ENCODE peak calls at places on chromosomes 12 and 14, in eight cellular contexts. One of them, this sample, is unnamed.

GRCh38 chr14:104689620-104690265 is 325 bp downstream of the INF2 start:
- DNase-seq in fibroblast of pulmonary artery: no peak
- DNase-seq in fibroblast of lung: peak
- DNase-seq in AG04449: no peak
- DNase-seq in GM12865: no peak
- DNase-seq in GM06990: no peak
- DNase-seq in suprapubic skin: no peak
- DNase-seq in IMR-90: no peak
- DNase-seq in this sample: peak

GRCh38 chr12:123363385-123363742 is 1.3 kb downstream of the SBNO1 start:
- DNase-seq in fibroblast of pulmonary artery: peak
- DNase-seq in fibroblast of lung: no peak
- DNase-seq in AG04449: no peak
- DNase-seq in GM12865: peak
- DNase-seq in GM06990: no peak
- DNase-seq in suprapubic skin: no peak
- DNase-seq in IMR-90: peak
- DNase-seq in this sample: no peak

GRCh38 chr12:47222960-47223847 is 143.4 kb upstream of the AMIGO2 start:
- DNase-seq in fibroblast of pulmonary artery: peak
- DNase-seq in fibroblast of lung: no peak
- DNase-seq in AG04449: no peak
- DNase-seq in GM12865: no peak
- DNase-seq in GM06990: no peak
- DNase-seq in suprapubic skin: no peak
- DNase-seq in IMR-90: no peak
- DNase-seq in this sample: peak

GRCh38 chr12:48996794-48997718 is 2.1 kb downstream of the DDN start:
- DNase-seq in fibroblast of pulmonary artery: peak
- DNase-seq in fibroblast of lung: peak
- DNase-seq in AG04449: no peak
- DNase-seq in GM12865: peak
- DNase-seq in GM06990: peak
- DNase-seq in suprapubic skin: no peak
- DNase-seq in IMR-90: peak
- DNase-seq in this sample: peak

GRCh38 chr12:131835616-131836171 is 7.5 kb downstream of the MMP17 start:
- DNase-seq in fibroblast of pulmonary artery: no peak
- DNase-seq in fibroblast of lung: no peak
- DNase-seq in AG04449: no peak
- DNase-seq in GM12865: no peak
- DNase-seq in GM06990: peak
- DNase-seq in suprapubic skin: peak
- DNase-seq in IMR-90: no peak
- DNase-seq in this sample: no peak

GRCh38 chr12:9751204-9752144 is 9.2 kb downstream of the CD69 start:
- DNase-seq in fibroblast of pulmonary artery: peak
- DNase-seq in fibroblast of lung: no peak
- DNase-seq in AG04449: no peak
- DNase-seq in GM12865: peak
- DNase-seq in GM06990: no peak
- DNase-seq in suprapubic skin: no peak
- DNase-seq in IMR-90: peak
- DNase-seq in this sample: peak

GRCh38 chr12:131378861-131379665 is 331.8 kb upstream of the SFSWAP start:
- DNase-seq in fibroblast of pulmonary artery: no peak
- DNase-seq in fibroblast of lung: no peak
- DNase-seq in AG04449: no peak
- DNase-seq in GM12865: no peak
- DNase-seq in GM06990: no peak
- DNase-seq in suprapubic skin: peak
- DNase-seq in IMR-90: no peak
- DNase-seq in this sample: no peak

GRCh38 chr12:8860165-8860961 is 37.9 kb downstream of the A2ML1 start:
- DNase-seq in fibroblast of pulmonary artery: peak
- DNase-seq in fibroblast of lung: peak
- DNase-seq in AG04449: peak
- DNase-seq in GM12865: peak
- DNase-seq in GM06990: peak
- DNase-seq in suprapubic skin: no peak
- DNase-seq in IMR-90: peak
- DNase-seq in this sample: peak

GRCh38 chr12:55972906-55973597 is 826 bp upstream of the RAB5B start:
- DNase-seq in fibroblast of pulmonary artery: peak
- DNase-seq in fibroblast of lung: peak
- DNase-seq in AG04449: no peak
- DNase-seq in GM12865: peak
- DNase-seq in GM06990: no peak
- DNase-seq in suprapubic skin: no peak
- DNase-seq in IMR-90: peak
- DNase-seq in this sample: no peak

GRCh38 chr12:55972045-55972843 is 1.6 kb upstream of the RAB5B start:
- DNase-seq in fibroblast of pulmonary artery: peak
- DNase-seq in fibroblast of lung: peak
- DNase-seq in AG04449: no peak
- DNase-seq in GM12865: no peak
- DNase-seq in GM06990: no peak
- DNase-seq in suprapubic skin: no peak
- DNase-seq in IMR-90: peak
- DNase-seq in this sample: peak

GRCh38 chr12:55974308-55974724 is 438 bp downstream of the RAB5B start:
- DNase-seq in fibroblast of pulmonary artery: peak
- DNase-seq in fibroblast of lung: peak
- DNase-seq in AG04449: no peak
- DNase-seq in GM12865: peak
- DNase-seq in GM06990: no peak
- DNase-seq in suprapubic skin: no peak
- DNase-seq in IMR-90: peak
- DNase-seq in this sample: peak

GRCh38 chr12:55970775-55971174 is 3.1 kb upstream of the RAB5B start:
- DNase-seq in fibroblast of pulmonary artery: peak
- DNase-seq in fibroblast of lung: peak
- DNase-seq in AG04449: no peak
- DNase-seq in GM12865: no peak
- DNase-seq in GM06990: no peak
- DNase-seq in suprapubic skin: no peak
- DNase-seq in IMR-90: peak
- DNase-seq in this sample: peak

GRCh38 chr12:55973598-55974307 is at the start of gene RAB5B:
- DNase-seq in fibroblast of pulmonary artery: peak
- DNase-seq in fibroblast of lung: peak
- DNase-seq in AG04449: peak
- DNase-seq in GM12865: peak
- DNase-seq in GM06990: peak
- DNase-seq in suprapubic skin: peak
- DNase-seq in IMR-90: peak
- DNase-seq in this sample: peak
- TF ChIP-seq CTCF in fibroblast of pulmonary artery: peak
- TF ChIP-seq CTCF in fibroblast of lung: peak
- TF ChIP-seq CTCF in AG04449: no peak
- TF ChIP-seq CTCF in GM12865: no peak
- TF ChIP-seq CTCF in GM06990: no peak
- TF ChIP-seq CTCF in suprapubic skin: no peak
- TF ChIP-seq CTCF in IMR-90: no peak
- TF ChIP-seq CTCF in this sample: peak

DNA sequence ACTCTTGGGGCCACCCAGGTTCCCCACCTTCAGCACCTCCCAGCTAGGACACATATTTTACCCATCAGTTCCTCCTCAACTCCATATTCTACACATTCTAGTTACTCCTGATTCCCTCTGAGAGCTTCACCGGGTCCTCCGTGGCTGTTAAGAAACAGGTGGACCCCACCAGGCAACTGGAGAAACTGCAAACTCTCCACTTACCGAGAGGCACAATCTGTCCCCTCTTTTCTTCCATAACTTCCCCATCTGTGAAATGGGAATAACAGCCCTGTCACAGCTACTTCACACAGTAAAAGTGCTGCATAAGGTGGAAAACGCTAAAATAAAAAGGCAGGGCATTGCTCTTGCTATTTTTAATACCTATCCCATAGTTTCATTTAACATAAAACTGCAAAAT is 1.5 kb downstream of the SLC7A8 start:
- DNase-seq in fibroblast of pulmonary artery: no peak
- DNase-seq in fibroblast of lung: no peak
- DNase-seq in AG04449: no peak
- DNase-seq in GM12865: no peak
- DNase-seq in GM06990: no peak
- DNase-seq in suprapubic skin: peak
- DNase-seq in IMR-90: no peak
- DNase-seq in this sample: no peak
- H3K4me3 ChIP-seq in fibroblast of pulmonary artery: peak
- H3K4me3 ChIP-seq in fibroblast of lung: no peak
- H3K4me3 ChIP-seq in AG04449: no peak
- H3K4me3 ChIP-seq in GM12865: no peak
- H3K4me3 ChIP-seq in GM06990: no peak
- H3K4me3 ChIP-seq in suprapubic skin: peak
- H3K4me3 ChIP-seq in IMR-90: no peak
- H3K4me3 ChIP-seq in this sample: no peak

DNA sequence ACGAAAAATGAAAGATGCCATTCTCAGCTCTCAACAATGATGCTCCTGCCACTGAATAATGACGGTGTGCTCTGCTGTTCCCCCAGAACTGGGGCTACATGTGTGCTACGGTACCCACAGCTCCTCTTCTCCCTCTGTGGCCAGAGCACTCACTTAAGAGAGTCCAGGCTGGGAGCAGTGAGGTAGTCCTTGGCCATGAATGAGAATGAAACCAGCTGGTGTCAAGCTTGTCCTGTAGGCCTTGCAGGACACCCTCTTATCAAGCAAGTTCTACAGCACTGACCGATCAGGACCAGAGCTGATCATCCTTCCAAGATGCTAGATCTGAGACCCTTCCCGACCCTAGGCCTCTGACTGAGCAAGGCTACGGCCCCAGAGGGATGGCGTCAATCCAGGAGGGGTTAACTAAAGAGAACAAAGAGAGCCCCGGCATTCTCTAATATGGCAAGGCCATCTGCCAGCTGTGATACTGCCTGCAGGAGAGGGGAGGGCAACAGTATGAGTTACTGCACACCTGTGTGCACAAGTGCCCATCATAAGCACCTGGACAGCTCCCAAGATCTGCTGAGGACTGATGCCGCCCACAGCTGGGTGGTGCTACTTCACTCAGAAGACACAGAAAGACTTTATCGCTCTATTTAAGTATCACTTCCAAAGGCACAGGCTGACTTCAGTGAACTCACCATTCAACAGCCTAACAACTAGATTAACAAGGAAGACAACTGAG is 30.5 kb downstream of the APPL2 start:
- DNase-seq in fibroblast of pulmonary artery: no peak
- DNase-seq in fibroblast of lung: no peak
- DNase-seq in AG04449: no peak
- DNase-seq in GM12865: no peak
- DNase-seq in GM06990: no peak
- DNase-seq in suprapubic skin: no peak
- DNase-seq in IMR-90: no peak
- DNase-seq in this sample: no peak
- TF ChIP-seq CTCF in fibroblast of pulmonary artery: no peak
- TF ChIP-seq CTCF in fibroblast of lung: no peak
- TF ChIP-seq CTCF in AG04449: no peak
- TF ChIP-seq CTCF in GM12865: no peak
- TF ChIP-seq CTCF in GM06990: no peak
- TF ChIP-seq CTCF in suprapubic skin: no peak
- TF ChIP-seq CTCF in IMR-90: no peak
- TF ChIP-seq CTCF in this sample: no peak

GRCh38 chr12:116310082-116310481 is 32.6 kb upstream of the MED13L start:
- DNase-seq in fibroblast of pulmonary artery: no peak
- DNase-seq in fibroblast of lung: no peak
- DNase-seq in AG04449: no peak
- DNase-seq in GM12865: no peak
- DNase-seq in GM06990: no peak
- DNase-seq in suprapubic skin: no peak
- DNase-seq in IMR-90: no peak
- DNase-seq in this sample: no peak

GRCh38 chr12:116309343-116309742 is 31.9 kb upstream of the MED13L start:
- DNase-seq in fibroblast of pulmonary artery: no peak
- DNase-seq in fibroblast of lung: no peak
- DNase-seq in AG04449: no peak
- DNase-seq in GM12865: no peak
- DNase-seq in GM06990: no peak
- DNase-seq in suprapubic skin: no peak
- DNase-seq in IMR-90: no peak
- DNase-seq in this sample: no peak

GRCh38 chr12:116314477-116314876 is 37.0 kb upstream of the MED13L start:
- DNase-seq in fibroblast of pulmonary artery: no peak
- DNase-seq in fibroblast of lung: no peak
- DNase-seq in AG04449: no peak
- DNase-seq in GM12865: no peak
- DNase-seq in GM06990: no peak
- DNase-seq in suprapubic skin: no peak
- DNase-seq in IMR-90: no peak
- DNase-seq in this sample: no peak

GRCh38 chr12:116317139-116317538 is 39.6 kb upstream of the MED13L start:
- DNase-seq in fibroblast of pulmonary artery: no peak
- DNase-seq in fibroblast of lung: no peak
- DNase-seq in AG04449: no peak
- DNase-seq in GM12865: no peak
- DNase-seq in GM06990: no peak
- DNase-seq in suprapubic skin: no peak
- DNase-seq in IMR-90: no peak
- DNase-seq in this sample: no peak

GRCh38 chr12:116313194-116313910 is 35.9 kb upstream of the MED13L start:
- DNase-seq in fibroblast of pulmonary artery: peak
- DNase-seq in fibroblast of lung: peak
- DNase-seq in AG04449: no peak
- DNase-seq in GM12865: no peak
- DNase-seq in GM06990: no peak
- DNase-seq in suprapubic skin: no peak
- DNase-seq in IMR-90: no peak
- DNase-seq in this sample: no peak
- H3K4me3 ChIP-seq in fibroblast of pulmonary artery: peak
- H3K4me3 ChIP-seq in fibroblast of lung: no peak
- H3K4me3 ChIP-seq in AG04449: no peak
- H3K4me3 ChIP-seq in GM12865: no peak
- H3K4me3 ChIP-seq in GM06990: no peak
- H3K4me3 ChIP-seq in suprapubic skin: no peak
- H3K4me3 ChIP-seq in IMR-90: no peak
- H3K4me3 ChIP-seq in this sample: no peak